ENCODE peak calls at places on chromosomes 7 and 10, in seven cellular contexts. I is hepatocyte; B is caudate nucleus; W is activated CD8-positive, alpha-beta memory T cell treated with anti-CD3 and anti-CD28 coated beads, Interleukin-2, amount 50 U/mL, for 48 hours; R is fibroblast of lung; J is stimulated activated naive CD4-positive, alpha-beta T cell; V is stimulated activated CD4-positive, alpha-beta T cell treated with anti-CD3 and anti-CD28 coated beads, Interleukin-4, amount 100 ng/mL, for 48 hours. A is an unnamed sample.

GRCh38 chr10:130336612-130337304 is 200.6 kb downstream of the GLRX3 start:
- DNase-seq in I (no peak), B (no peak), W (no peak), R (no peak), J (no peak), V (no peak), A (no peak)

GRCh38 chr10:58266826-58267712 is 625 bp downstream of the IPMK start:
- DNase-seq in I (peak), B (peak), W (peak), R (peak), J (peak), V (peak), A (peak)

GRCh38 chr10:125083576-125083920 is 76.8 kb downstream of the CTBP2 start:
- DNase-seq in I (no peak), B (no peak), W (no peak), R (peak), J (no peak), V (no peak), A (no peak)

GRCh38 chr7:156109988-156110387 is 297.7 kb upstream of the SHH start:
- DNase-seq in I (no peak), B (no peak), W (no peak), R (no peak), J (no peak), V (no peak), A (no peak)

GRCh38 chr10:91144961-91145360 is 75.5 kb upstream of the PCGF5 start:
- DNase-seq in I (no peak), B (no peak), W (no peak), R (peak), J (no peak), V (no peak), A (no peak)

GRCh38 chr7:122442929-122443328 is 138.4 kb upstream of the FEZF1 start:
- DNase-seq in I (no peak), B (no peak), W (no peak), R (no peak), J (no peak), V (no peak), A (no peak)

GRCh38 chr7:21966271-21966670 is 20.6 kb upstream of the CDCA7L start:
- DNase-seq in I (no peak), B (no peak), W (no peak), R (no peak), J (no peak), V (no peak), A (peak)

GRCh38 chr10:10551595-10551994 is 466.1 kb upstream of the CELF2 start:
- DNase-seq in I (peak), B (no peak), W (no peak), R (no peak), J (no peak), V (no peak), A (no peak)

GRCh38 chr7:67788689-67789088 is 792.1 kb downstream of the TYW1 start:
- DNase-seq in I (peak), B (no peak), W (no peak), R (peak), J (no peak), V (no peak), A (no peak)

GRCh38 chr7:127769137-127769536 is 117.1 kb downstream of the SND1 start:
- DNase-seq in I (no peak), B (no peak), W (no peak), R (no peak), J (no peak), V (no peak), A (no peak)

GRCh38 chr7:15556706-15557105 is 5.1 kb downstream of the AGMO start:
- DNase-seq in I (no peak), B (no peak), W (no peak), R (no peak), J (no peak), V (no peak), A (no peak)

GRCh38 chr7:122619664-122620063 is 79.3 kb downstream of the RNF133 start:
- DNase-seq in I (no peak), B (no peak), W (no peak), R (no peak), J (no peak), V (no peak), A (no peak)

GRCh38 chr10:52353960-52354394 is 39.9 kb downstream of the DKK1 start:
- DNase-seq in I (no peak), B (no peak), W (no peak), R (peak), J (no peak), V (no peak), A (no peak)

GRCh38 chr7:30226593-30227268 is 57.7 kb upstream of the ZNRF2 start:
- DNase-seq in I (peak), B (no peak), W (no peak), R (no peak), J (no peak), V (no peak), A (no peak)

GRCh38 chr7:157984138-157984913 is 603.3 kb downstream of the PTPRN2 start:
- DNase-seq in I (no peak), B (no peak), W (no peak), R (no peak), J (no peak), V (no peak), A (no peak)